ENCODE peak calls at places on chromosomes 16 and 17, in eight cellular contexts. One of them, this sample, is unnamed.

GRCh38 chr16:3876695-3877094 is 3.8 kb downstream of the CREBBP start:
- DNase-seq in H1: no peak
- DNase-seq in tibial nerve: no peak
- DNase-seq in ovary: no peak
- DNase-seq in stomach: no peak
- DNase-seq in esophagus muscularis mucosa: no peak
- DNase-seq in sigmoid colon: no peak
- DNase-seq in upper lobe of left lung: no peak
- DNase-seq in this sample: no peak

GRCh38 chr17:7632492-7632894 is 2.6 kb downstream of the SHBG start:
- DNase-seq in esophagus muscularis mucosa: no peak
- DNase-seq in sigmoid colon: no peak
- DNase-seq in stomach: peak
- DNase-seq in H1: peak
- DNase-seq in upper lobe of left lung: peak
- DNase-seq in tibial nerve: no peak
- DNase-seq in ovary: no peak
- DNase-seq in this sample: peak

GRCh38 chr17:5516060-5516792 is 29.9 kb downstream of the MIS12 start:
- DNase-seq in stomach: no peak
- DNase-seq in esophagus muscularis mucosa: no peak
- DNase-seq in H1: no peak
- DNase-seq in upper lobe of left lung: no peak
- DNase-seq in tibial nerve: no peak
- DNase-seq in ovary: no peak
- DNase-seq in sigmoid colon: no peak
- DNase-seq in this sample: peak

GRCh38 chr17:933168-934083 is 46.1 kb downstream of the NXN start:
- DNase-seq in stomach: peak
- DNase-seq in H1: no peak
- DNase-seq in sigmoid colon: no peak
- DNase-seq in esophagus muscularis mucosa: no peak
- DNase-seq in tibial nerve: no peak
- DNase-seq in ovary: no peak
- DNase-seq in upper lobe of left lung: peak
- DNase-seq in this sample: peak

GRCh38 chr17:83116311-83116771 is 36.9 kb downstream of the METRNL start:
- DNase-seq in tibial nerve: no peak
- DNase-seq in stomach: no peak
- DNase-seq in upper lobe of left lung: no peak
- DNase-seq in ovary: no peak
- DNase-seq in sigmoid colon: no peak
- DNase-seq in esophagus muscularis mucosa: no peak
- DNase-seq in H1: no peak
- DNase-seq in this sample: no peak

GRCh38 chr17:83173180-83173996 is 94.0 kb downstream of the METRNL start:
- DNase-seq in ovary: no peak
- DNase-seq in tibial nerve: no peak
- DNase-seq in stomach: no peak
- DNase-seq in H1: no peak
- DNase-seq in sigmoid colon: peak
- DNase-seq in esophagus muscularis mucosa: no peak
- DNase-seq in upper lobe of left lung: peak
- DNase-seq in this sample: no peak

GRCh38 chr17:40355123-40355803 is 9.3 kb downstream of the GJD3 start:
- DNase-seq in upper lobe of left lung: peak
- DNase-seq in esophagus muscularis mucosa: no peak
- DNase-seq in tibial nerve: peak
- DNase-seq in ovary: peak
- DNase-seq in sigmoid colon: peak
- DNase-seq in stomach: peak
- DNase-seq in H1: peak
- DNase-seq in this sample: peak

GRCh38 chr17:32264140-32264799 is 1.4 kb upstream of the RHBDL3 start:
- DNase-seq in H1: no peak
- DNase-seq in esophagus muscularis mucosa: no peak
- DNase-seq in ovary: no peak
- DNase-seq in sigmoid colon: no peak
- DNase-seq in upper lobe of left lung: no peak
- DNase-seq in tibial nerve: no peak
- DNase-seq in stomach: no peak
- DNase-seq in this sample: peak

GRCh38 chr17:20156196-20157077 is 147.3 kb downstream of the SPECC1 start:
- DNase-seq in H1: no peak
- DNase-seq in esophagus muscularis mucosa: no peak
- DNase-seq in tibial nerve: no peak
- DNase-seq in stomach: peak
- DNase-seq in ovary: peak
- DNase-seq in sigmoid colon: no peak
- DNase-seq in upper lobe of left lung: peak
- DNase-seq in this sample: peak

GRCh38 chr17:6856054-6856453 is 24.5 kb upstream of the TEKT1 start:
- DNase-seq in upper lobe of left lung: no peak
- DNase-seq in sigmoid colon: no peak
- DNase-seq in esophagus muscularis mucosa: no peak
- DNase-seq in tibial nerve: no peak
- DNase-seq in ovary: no peak
- DNase-seq in stomach: no peak
- DNase-seq in H1: no peak
- DNase-seq in this sample: no peak

GRCh38 chr17:45430738-45431530 is 1.7 kb downstream of the ARHGAP27 start:
- DNase-seq in upper lobe of left lung: peak
- DNase-seq in esophagus muscularis mucosa: no peak
- DNase-seq in ovary: no peak
- DNase-seq in sigmoid colon: no peak
- DNase-seq in tibial nerve: no peak
- DNase-seq in H1: peak
- DNase-seq in stomach: peak
- DNase-seq in this sample: no peak

GRCh38 chr16:83023011-83023410 is 396.2 kb downstream of the CDH13 start:
- DNase-seq in H1: no peak
- DNase-seq in tibial nerve: no peak
- DNase-seq in upper lobe of left lung: no peak
- DNase-seq in stomach: no peak
- DNase-seq in sigmoid colon: no peak
- DNase-seq in esophagus muscularis mucosa: no peak
- DNase-seq in ovary: no peak
- DNase-seq in this sample: no peak

GRCh38 chr16:86314402-86315025 is 195.8 kb upstream of the FOXF1 start:
- DNase-seq in H1: no peak
- DNase-seq in upper lobe of left lung: no peak
- DNase-seq in tibial nerve: no peak
- DNase-seq in stomach: no peak
- DNase-seq in ovary: no peak
- DNase-seq in esophagus muscularis mucosa: no peak
- DNase-seq in sigmoid colon: peak
- DNase-seq in this sample: no peak

GRCh38 chr17:74736423-74737298 is at the start of gene RAB37:
- DNase-seq in tibial nerve: no peak
- DNase-seq in ovary: no peak
- DNase-seq in H1: peak
- DNase-seq in stomach: peak
- DNase-seq in upper lobe of left lung: peak
- DNase-seq in esophagus muscularis mucosa: no peak
- DNase-seq in sigmoid colon: no peak
- DNase-seq in this sample: peak

GRCh38 chr17:146983-147761 is 9.8 kb downstream of the SCGB1C2 start:
- DNase-seq in ovary: peak
- DNase-seq in H1: peak
- DNase-seq in esophagus muscularis mucosa: no peak
- DNase-seq in upper lobe of left lung: peak
- DNase-seq in tibial nerve: peak
- DNase-seq in sigmoid colon: peak
- DNase-seq in stomach: peak
- DNase-seq in this sample: no peak

GRCh38 chr17:1324201-1324750 is 44.8 kb downstream of the TRARG1 start:
- DNase-seq in upper lobe of left lung: no peak
- DNase-seq in H1: no peak
- DNase-seq in sigmoid colon: peak
- DNase-seq in tibial nerve: no peak
- DNase-seq in ovary: no peak
- DNase-seq in esophagus muscularis mucosa: no peak
- DNase-seq in stomach: no peak
- DNase-seq in this sample: no peak

GRCh38 chr17:53896047-53896446 is 73.3 kb downstream of the KIF2B start:
- DNase-seq in upper lobe of left lung: no peak
- DNase-seq in sigmoid colon: no peak
- DNase-seq in stomach: no peak
- DNase-seq in H1: no peak
- DNase-seq in tibial nerve: no peak
- DNase-seq in esophagus muscularis mucosa: no peak
- DNase-seq in ovary: no peak
- DNase-seq in this sample: no peak
- H3K4me3 ChIP-seq in upper lobe of left lung: no peak
- H3K4me3 ChIP-seq in sigmoid colon: no peak
- H3K4me3 ChIP-seq in stomach: no peak
- H3K4me3 ChIP-seq in H1: no peak
- H3K4me3 ChIP-seq in tibial nerve: no peak
- H3K4me3 ChIP-seq in esophagus muscularis mucosa: no peak
- H3K4me3 ChIP-seq in ovary: no peak
- H3K4me3 ChIP-seq in this sample: no peak

DNA sequence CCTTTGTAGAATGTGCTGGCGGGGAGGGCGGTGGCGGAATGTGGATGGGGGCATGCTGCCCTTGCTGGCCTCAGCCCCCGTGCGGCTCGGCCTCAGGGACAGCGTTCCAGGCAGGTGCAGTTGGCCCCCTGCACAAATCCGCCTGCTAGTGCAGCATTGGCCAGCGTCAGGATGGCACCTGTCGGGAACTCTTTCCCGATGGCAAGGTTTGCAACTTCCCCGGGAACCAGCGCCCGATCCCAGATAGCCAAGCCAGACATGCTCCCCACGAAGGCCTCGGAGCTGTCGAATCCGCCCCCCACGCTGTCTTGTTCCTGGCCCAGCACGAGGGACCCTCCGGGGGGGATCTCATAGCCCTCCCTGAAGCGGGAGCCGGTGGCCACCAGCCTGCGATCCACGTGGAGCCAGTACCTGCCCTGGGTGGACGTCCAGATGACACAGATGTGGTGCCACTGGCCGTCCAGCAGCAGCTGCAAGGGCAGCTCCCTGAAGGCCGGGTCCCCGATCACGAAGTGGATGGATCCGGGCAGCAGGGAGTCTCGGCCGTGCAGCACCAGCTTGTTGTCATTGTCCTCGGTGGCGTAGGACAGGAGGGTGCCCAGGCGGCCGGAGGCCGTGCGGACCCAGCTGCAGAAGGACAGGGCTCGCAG is 2.8 kb downstream of the PTX4 start:
- DNase-seq in sigmoid colon: no peak
- DNase-seq in ovary: no peak
- DNase-seq in upper lobe of left lung: no peak
- DNase-seq in H1: peak
- DNase-seq in stomach: no peak
- DNase-seq in esophagus muscularis mucosa: no peak
- DNase-seq in tibial nerve: no peak
- DNase-seq in this sample: no peak
- TF ChIP-seq EP300 in sigmoid colon: no peak
- TF ChIP-seq EP300 in ovary: no peak
- TF ChIP-seq EP300 in upper lobe of left lung: no peak
- TF ChIP-seq EP300 in H1: no peak
- TF ChIP-seq EP300 in stomach: no peak
- TF ChIP-seq EP300 in esophagus muscularis mucosa: no peak
- TF ChIP-seq EP300 in tibial nerve: no peak
- TF ChIP-seq EP300 in this sample: no peak

GRCh38 chr17:36786867-36787266 is 150.4 kb upstream of the LHX1 start:
- DNase-seq in upper lobe of left lung: no peak
- DNase-seq in stomach: no peak
- DNase-seq in sigmoid colon: no peak
- DNase-seq in tibial nerve: no peak
- DNase-seq in esophagus muscularis mucosa: no peak
- DNase-seq in H1: no peak
- DNase-seq in ovary: no peak
- DNase-seq in this sample: no peak

GRCh38 chr17:36793976-36794375 is 143.3 kb upstream of the LHX1 start:
- DNase-seq in esophagus muscularis mucosa: no peak
- DNase-seq in tibial nerve: no peak
- DNase-seq in ovary: no peak
- DNase-seq in upper lobe of left lung: no peak
- DNase-seq in H1: no peak
- DNase-seq in sigmoid colon: no peak
- DNase-seq in stomach: no peak
- DNase-seq in this sample: no peak

GRCh38 chr17:36791961-36792475 is 145.3 kb upstream of the LHX1 start:
- DNase-seq in ovary: no peak
- DNase-seq in upper lobe of left lung: no peak
- DNase-seq in tibial nerve: no peak
- DNase-seq in stomach: no peak
- DNase-seq in esophagus muscularis mucosa: no peak
- DNase-seq in sigmoid colon: no peak
- DNase-seq in H1: no peak
- DNase-seq in this sample: no peak

GRCh38 chr17:36792849-36793248 is 144.4 kb upstream of the LHX1 start:
- DNase-seq in tibial nerve: no peak
- DNase-seq in H1: no peak
- DNase-seq in esophagus muscularis mucosa: no peak
- DNase-seq in upper lobe of left lung: no peak
- DNase-seq in ovary: no peak
- DNase-seq in stomach: no peak
- DNase-seq in sigmoid colon: no peak
- DNase-seq in this sample: no peak

GRCh38 chr17:36791150-36791653 is 146.1 kb upstream of the LHX1 start:
- DNase-seq in upper lobe of left lung: no peak
- DNase-seq in stomach: no peak
- DNase-seq in esophagus muscularis mucosa: no peak
- DNase-seq in sigmoid colon: no peak
- DNase-seq in H1: no peak
- DNase-seq in ovary: no peak
- DNase-seq in tibial nerve: no peak
- DNase-seq in this sample: no peak
- H3K4me3 ChIP-seq in upper lobe of left lung: no peak
- H3K4me3 ChIP-seq in stomach: no peak
- H3K4me3 ChIP-seq in esophagus muscularis mucosa: no peak
- H3K4me3 ChIP-seq in sigmoid colon: no peak
- H3K4me3 ChIP-seq in H1: no peak
- H3K4me3 ChIP-seq in ovary: no peak
- H3K4me3 ChIP-seq in tibial nerve: no peak
- H3K4me3 ChIP-seq in this sample: no peak

GRCh38 chr17:60526726-60527125 is 684 bp upstream of the APPBP2 start:
- DNase-seq in ovary: no peak
- DNase-seq in esophagus muscularis mucosa: peak
- DNase-seq in H1: no peak
- DNase-seq in upper lobe of left lung: no peak
- DNase-seq in stomach: no peak
- DNase-seq in tibial nerve: no peak
- DNase-seq in sigmoid colon: no peak
- DNase-seq in this sample: no peak

GRCh38 chr17:60524463-60525346 is 1.3 kb downstream of the APPBP2 start:
- DNase-seq in H1: peak
- DNase-seq in esophagus muscularis mucosa: peak
- DNase-seq in stomach: no peak
- DNase-seq in tibial nerve: peak
- DNase-seq in ovary: no peak
- DNase-seq in sigmoid colon: no peak
- DNase-seq in upper lobe of left lung: no peak
- DNase-seq in this sample: no peak

GRCh38 chr17:60523822-60524221 is 2.2 kb downstream of the APPBP2 start:
- DNase-seq in esophagus muscularis mucosa: no peak
- DNase-seq in sigmoid colon: no peak
- DNase-seq in H1: no peak
- DNase-seq in ovary: no peak
- DNase-seq in upper lobe of left lung: no peak
- DNase-seq in stomach: no peak
- DNase-seq in tibial nerve: no peak
- DNase-seq in this sample: no peak

GRCh38 chr17:60525624-60526514 is at the start of gene APPBP2:
- DNase-seq in ovary: peak
- DNase-seq in H1: peak
- DNase-seq in tibial nerve: peak
- DNase-seq in sigmoid colon: peak
- DNase-seq in esophagus muscularis mucosa: peak
- DNase-seq in upper lobe of left lung: peak
- DNase-seq in stomach: peak
- DNase-seq in this sample: peak

GRCh38 chr17:60525347-60525623 is 757 bp downstream of the APPBP2 start:
- DNase-seq in esophagus muscularis mucosa: peak
- DNase-seq in upper lobe of left lung: no peak
- DNase-seq in sigmoid colon: peak
- DNase-seq in tibial nerve: peak
- DNase-seq in ovary: no peak
- DNase-seq in H1: peak
- DNase-seq in stomach: no peak
- DNase-seq in this sample: no peak
- TF ChIP-seq EP300 in esophagus muscularis mucosa: no peak
- TF ChIP-seq EP300 in upper lobe of left lung: no peak
- TF ChIP-seq EP300 in sigmoid colon: no peak
- TF ChIP-seq EP300 in tibial nerve: no peak
- TF ChIP-seq EP300 in ovary: no peak
- TF ChIP-seq EP300 in H1: no peak
- TF ChIP-seq EP300 in stomach: no peak
- TF ChIP-seq EP300 in this sample: no peak